ENCODE peak calls at places on chromosomes 6 and 20, in ten cellular contexts. B is GM23338, F is upper lobe of left lung, X is endothelial cell, K is AG04450, T is pancreas, I is BJ, Q is fibroblast of villous mesenchyme, U is HFF-Myc, E is NB4. Y is an unnamed sample.

GRCh38 chr6:132382630-132383175 is 18.6 kb downstream of the MOXD1 start:
- DNase-seq in B (no peak), F (no peak), X (no peak), K (no peak), T (no peak), I (no peak), Q (no peak), U (no peak), E (no peak), Y (no peak)

GRCh38 chr6:151763303-151763702 is 44.2 kb upstream of the ESR1 start:
- DNase-seq in B (peak), F (no peak), X (no peak), K (no peak), T (no peak), I (no peak), Q (peak), U (no peak), E (no peak), Y (no peak)

GRCh38 chr6:153063936-153064335 is 61.4 kb upstream of the MTRF1L start:
- DNase-seq in B (no peak), F (no peak), X (no peak), K (no peak), T (no peak), I (no peak), Q (no peak), U (no peak), E (no peak), Y (no peak)

GRCh38 chr6:95094751-95095150 is 482.6 kb upstream of the MANEA start:
- DNase-seq in B (no peak), F (no peak), X (no peak), K (peak), T (no peak), I (no peak), Q (peak), U (no peak), E (no peak), Y (no peak)

GRCh38 chr20:5658897-5659296 is 91.3 kb upstream of the SHLD1 start:
- DNase-seq in B (peak), F (no peak), X (no peak), K (peak), T (no peak), I (peak), Q (peak), U (no peak), E (peak), Y (peak)

GRCh38 chr6:286681-287499 is 5.4 kb upstream of the DUSP22 start:
- DNase-seq in B (no peak), F (no peak), X (no peak), K (no peak), T (no peak), I (no peak), Q (no peak), U (no peak), E (no peak), Y (peak)

GRCh38 chr6:121592955-121593665 is 157.7 kb downstream of the GJA1 start:
- DNase-seq in B (no peak), F (no peak), X (no peak), K (no peak), T (no peak), I (no peak), Q (peak), U (no peak), E (no peak), Y (no peak)

GRCh38 chr6:37192669-37193068 is 22.7 kb downstream of the PIM1 start:
- DNase-seq in B (no peak), F (no peak), X (no peak), K (no peak), T (no peak), I (no peak), Q (peak), U (no peak), E (no peak), Y (no peak)

GRCh38 chr6:903746-904145 is 210.8 kb upstream of the EXOC2 start:
- DNase-seq in B (no peak), F (no peak), X (no peak), K (no peak), T (no peak), I (no peak), Q (no peak), U (no peak), E (no peak), Y (no peak)

GRCh38 chr6:84709121-84709520 is 55.3 kb downstream of the TBX18 start:
- DNase-seq in B (no peak), F (no peak), X (peak), K (no peak), T (no peak), I (no peak), Q (no peak), U (no peak), E (no peak), Y (no peak)

GRCh38 chr6:11251553-11252358 is 19.3 kb upstream of the NEDD9 start:
- DNase-seq in B (no peak), F (no peak), X (no peak), K (no peak), T (no peak), I (no peak), Q (peak), U (no peak), E (no peak), Y (no peak)

GRCh38 chr6:16059496-16059895 is 69.4 kb upstream of the MYLIP start:
- DNase-seq in B (peak), F (no peak), X (no peak), K (no peak), T (no peak), I (no peak), Q (no peak), U (no peak), E (no peak), Y (no peak)

GRCh38 chr20:13458860-13459451 is 179.8 kb downstream of the TASP1 start:
- DNase-seq in B (peak), F (no peak), X (peak), K (no peak), T (no peak), I (no peak), Q (peak), U (no peak), E (peak), Y (peak)

GRCh38 chr6:2841264-2842138 is at the start of gene SERPINB1:
- DNase-seq in B (peak), F (peak), X (peak), K (peak), T (peak), I (peak), Q (peak), U (peak), E (peak), Y (peak)
- TF ChIP-seq CTCF in B (peak), F (peak), X (no peak), K (peak), T (no peak), I (no peak), Q (no peak), U (no peak), E (no peak), Y (no peak)

DNA sequence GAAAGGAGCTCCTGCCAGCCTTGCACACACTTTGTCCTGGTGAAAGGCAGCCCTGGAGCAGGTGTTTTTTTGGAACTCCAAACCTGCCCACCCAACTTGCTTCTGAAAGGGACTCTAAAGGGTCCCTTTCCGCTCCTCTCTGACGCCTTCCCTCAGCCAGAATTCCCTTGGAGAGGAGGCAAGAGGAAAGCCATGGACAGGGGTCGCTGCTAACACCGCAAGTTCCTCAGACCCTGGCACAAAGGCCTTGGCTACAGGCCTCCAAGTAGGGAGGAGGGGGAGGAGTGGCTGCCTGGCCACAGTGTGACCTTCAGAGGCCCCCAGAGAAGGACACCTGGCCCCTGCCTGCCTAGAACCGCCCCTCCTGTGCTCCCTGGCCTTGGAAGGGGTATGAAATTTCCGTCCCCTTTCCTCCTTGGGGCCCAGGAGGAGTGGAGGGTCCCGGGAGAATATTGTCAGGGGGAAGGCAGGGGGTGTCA is 2.6 kb downstream of the VEGFA start:
- DNase-seq in B (peak), F (no peak), X (no peak), K (no peak), T (no peak), I (no peak), Q (peak), U (no peak), E (peak), Y (no peak)
- TF ChIP-seq CTCF in B (peak), F (no peak), X (no peak), K (peak), T (no peak), I (peak), Q (peak), U (no peak), E (no peak), Y (no peak)

DNA sequence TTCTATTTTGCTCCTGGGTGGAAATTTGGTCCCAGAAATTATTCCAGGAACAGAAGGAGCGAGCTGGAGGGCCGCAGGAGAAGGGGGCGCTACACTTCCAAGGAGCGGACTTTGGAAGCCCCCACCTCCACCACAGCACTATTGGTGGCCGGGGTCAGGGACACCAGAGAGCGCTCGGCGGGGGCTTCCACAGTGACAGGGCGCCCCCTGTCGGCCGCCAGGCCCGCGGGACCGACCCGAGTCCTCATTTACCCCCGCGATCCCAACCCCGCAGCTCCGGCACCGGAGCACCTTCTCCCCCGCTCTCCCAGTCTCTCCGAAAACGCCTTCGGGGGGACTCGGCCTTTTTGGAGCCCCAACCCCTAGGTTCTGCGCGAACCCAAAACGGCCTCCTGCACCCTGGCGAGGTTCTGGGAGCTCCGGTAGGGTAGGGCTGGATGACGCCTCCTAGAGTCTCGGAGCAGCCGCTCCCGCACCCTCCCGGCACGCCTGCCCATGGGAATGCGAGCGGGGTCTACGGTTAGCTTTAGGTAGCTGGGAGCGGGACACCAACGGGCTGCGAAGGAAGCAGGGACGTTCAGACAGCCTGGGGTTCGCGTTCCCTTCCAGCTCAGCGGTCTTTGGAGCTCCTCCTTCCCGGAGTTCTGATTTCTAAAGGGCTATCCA is 2.4 kb upstream of the FOXA2 start:
- DNase-seq in B (peak), F (peak), X (peak), K (no peak), T (peak), I (no peak), Q (no peak), U (no peak), E (peak), Y (peak)
- TF ChIP-seq CTCF in B (peak), F (peak), X (peak), K (peak), T (peak), I (peak), Q (peak), U (peak), E (peak), Y (peak)

GRCh38 chr6:52362443-52363221 is 681 bp downstream of the PAQR8 start:
- DNase-seq in B (peak), F (peak), X (peak), K (no peak), T (peak), I (no peak), Q (no peak), U (no peak), E (no peak), Y (peak)
- TF ChIP-seq CTCF in B (peak), F (no peak), X (no peak), K (peak), T (no peak), I (peak), Q (peak), U (no peak), E (peak), Y (peak)

DNA sequence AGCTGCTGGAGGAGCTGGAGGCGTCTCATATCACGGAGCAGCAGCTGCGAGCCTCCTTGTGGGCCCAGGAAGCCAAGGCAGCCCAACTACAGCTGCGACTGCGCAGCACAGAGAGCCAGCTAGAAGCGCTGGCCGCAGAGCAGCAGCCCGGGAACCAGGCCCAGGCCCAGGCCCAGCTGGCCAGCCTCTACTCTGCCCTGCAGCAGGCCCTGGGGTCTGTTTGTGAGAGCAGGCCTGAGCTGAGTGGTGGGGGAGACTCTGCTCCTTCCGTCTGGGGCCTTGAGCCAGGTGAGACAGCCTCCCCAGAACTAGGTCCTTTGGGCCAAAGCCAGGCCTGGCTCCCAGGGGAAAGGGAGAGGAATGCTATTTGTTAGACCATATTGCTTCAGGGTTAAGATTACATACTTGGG is 31.7 kb downstream of the C20orf173 start:
- DNase-seq in B (no peak), F (peak), X (no peak), K (no peak), T (no peak), I (no peak), Q (no peak), U (no peak), E (no peak), Y (no peak)
- TF ChIP-seq CTCF in B (no peak), F (no peak), X (no peak), K (no peak), T (no peak), I (no peak), Q (no peak), U (no peak), E (no peak), Y (no peak)

DNA sequence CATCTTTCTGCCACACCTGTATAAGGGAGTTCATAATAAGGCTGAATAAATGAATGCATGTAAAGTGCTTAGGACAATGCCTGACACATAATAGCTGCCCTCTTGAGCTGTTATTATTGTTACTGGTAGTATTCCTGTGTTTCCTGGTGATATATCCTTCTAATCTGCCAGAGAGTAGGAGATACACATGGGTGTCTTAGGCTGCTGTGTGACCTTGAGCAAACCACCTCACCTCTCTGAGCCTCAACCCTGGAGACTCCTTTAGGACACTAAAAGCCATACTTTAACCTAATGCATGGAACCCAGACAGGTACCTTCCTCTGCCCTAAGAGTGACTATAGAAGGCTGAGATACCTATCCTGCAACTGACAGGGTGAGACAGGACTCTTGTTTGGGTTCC is 7.6 kb downstream of the SCRT2 start:
- DNase-seq in B (no peak), F (no peak), X (no peak), K (no peak), T (no peak), I (no peak), Q (no peak), U (no peak), E (no peak), Y (no peak)
- TF ChIP-seq CTCF in B (no peak), F (no peak), X (no peak), K (no peak), T (no peak), I (no peak), Q (no peak), U (no peak), E (no peak), Y (no peak)

GRCh38 chr20:31823360-31824124 is 4.4 kb downstream of the MYLK2 start:
- DNase-seq in B (no peak), F (peak), X (no peak), K (no peak), T (no peak), I (no peak), Q (no peak), U (no peak), E (peak), Y (no peak)

GRCh38 chr20:31821427-31821826 is 2.3 kb downstream of the MYLK2 start:
- DNase-seq in B (no peak), F (no peak), X (no peak), K (no peak), T (no peak), I (no peak), Q (no peak), U (no peak), E (no peak), Y (no peak)

GRCh38 chr20:31824554-31825313 is 5.6 kb downstream of the MYLK2 start:
- DNase-seq in B (no peak), F (no peak), X (no peak), K (no peak), T (no peak), I (no peak), Q (no peak), U (no peak), E (no peak), Y (no peak)

GRCh38 chr20:31824125-31824485 is 4.9 kb downstream of the MYLK2 start:
- DNase-seq in B (no peak), F (no peak), X (no peak), K (no peak), T (no peak), I (no peak), Q (no peak), U (no peak), E (no peak), Y (no peak)

GRCh38 chr20:31822421-31823330 is 3.5 kb downstream of the MYLK2 start:
- DNase-seq in B (peak), F (peak), X (peak), K (no peak), T (peak), I (no peak), Q (peak), U (no peak), E (peak), Y (peak)
- TF ChIP-seq CTCF in B (peak), F (peak), X (peak), K (peak), T (peak), I (peak), Q (peak), U (peak), E (peak), Y (peak)

DNA sequence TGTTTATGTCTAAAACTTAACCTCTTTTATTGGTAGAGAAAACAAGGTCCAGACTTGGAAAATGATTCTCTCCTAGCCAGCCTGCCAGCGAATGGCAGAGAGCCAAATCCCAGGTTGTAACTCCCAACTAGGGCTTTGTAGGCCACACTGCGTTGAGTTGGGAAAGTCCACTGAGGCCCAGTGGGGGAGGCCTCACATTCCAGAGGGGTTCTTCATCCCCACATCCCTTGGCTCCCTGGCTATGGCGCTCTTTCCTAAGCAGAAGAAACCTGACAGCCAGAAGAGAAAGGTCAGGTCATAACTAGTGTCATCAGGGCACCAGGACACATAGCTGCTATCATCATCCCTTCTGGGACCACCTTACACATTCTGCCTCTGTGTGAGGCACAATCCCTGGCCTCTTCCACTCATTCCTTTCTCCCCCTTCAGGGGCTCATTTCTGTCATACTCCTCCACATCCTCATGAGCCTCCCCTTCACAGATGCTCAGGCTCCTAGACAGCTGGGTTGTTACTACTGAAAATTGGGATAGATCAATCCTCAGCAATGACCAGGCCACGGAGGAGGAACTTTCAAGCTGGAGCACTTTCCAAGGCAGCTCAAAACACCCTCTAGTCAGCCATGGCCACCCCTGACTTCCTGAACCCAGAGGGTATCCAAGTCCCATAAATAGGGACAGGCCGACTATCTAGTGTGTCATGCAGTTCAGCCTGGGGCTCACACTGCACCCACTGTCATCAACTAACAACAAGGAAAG is 48.6 kb downstream of the TCP11 start:
- DNase-seq in B (no peak), F (no peak), X (no peak), K (peak), T (no peak), I (peak), Q (peak), U (peak), E (no peak), Y (no peak)
- TF ChIP-seq CTCF in B (no peak), F (no peak), X (no peak), K (no peak), T (no peak), I (no peak), Q (no peak), U (no peak), E (no peak), Y (no peak)

DNA sequence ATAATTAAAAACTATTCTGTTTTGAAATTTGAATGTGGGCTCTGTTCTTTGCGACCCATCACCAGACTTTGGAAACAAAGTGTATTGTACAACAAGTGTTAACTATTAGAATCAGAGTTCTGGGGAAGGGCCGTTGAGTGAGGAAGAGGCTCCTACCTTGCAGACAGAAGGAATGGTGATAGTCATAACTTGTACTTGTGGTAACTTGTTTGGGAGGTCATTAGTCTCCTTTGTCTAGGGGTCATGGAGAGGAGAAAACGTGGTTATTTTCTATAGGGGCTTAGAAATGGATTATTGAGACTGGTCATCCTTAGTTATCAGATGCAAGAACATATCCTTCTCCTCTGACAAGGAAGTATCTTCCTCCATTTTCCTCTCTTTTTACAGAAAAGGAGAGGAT is 174.8 kb downstream of the BMP2 start:
- DNase-seq in B (no peak), F (no peak), X (no peak), K (no peak), T (no peak), I (no peak), Q (no peak), U (no peak), E (no peak), Y (no peak)
- TF ChIP-seq CTCF in B (no peak), F (no peak), X (no peak), K (no peak), T (no peak), I (no peak), Q (no peak), U (no peak), E (no peak), Y (no peak)

GRCh38 chr6:157614026-157614484 is 209.0 kb upstream of the SNX9 start:
- DNase-seq in B (no peak), F (no peak), X (no peak), K (no peak), T (no peak), I (no peak), Q (peak), U (no peak), E (peak), Y (no peak)
- TF ChIP-seq CTCF in B (peak), F (no peak), X (no peak), K (no peak), T (no peak), I (no peak), Q (peak), U (no peak), E (no peak), Y (peak)

Y was measured in GM13977.